ENCODE peak calls at places on chromosomes 2 and 18, in eight cellular contexts. N, U, R, D, B, S, Z and Y are unnamed samples.

GRCh38 chr2:67561411-67561965 is 164.4 kb downstream of the ETAA1 start:
- DNase-seq in Z (no peak), N (peak), S (peak), B (no peak), R (peak), D (peak), U (peak), Y (peak)

GRCh38 chr2:25491966-25492532 is 150.3 kb upstream of the DNMT3A start:
- DNase-seq in N (no peak), D (peak), S (no peak), U (peak), Z (no peak), R (peak), B (no peak), Y (peak)

GRCh38 chr2:239441261-239441701 is 40.5 kb upstream of the HDAC4 start:
- DNase-seq in Z (no peak), U (no peak), D (no peak), B (peak), N (no peak), R (no peak), S (no peak), Y (no peak)

GRCh38 chr2:111905990-111906735 is 7.8 kb downstream of the MERTK start:
- DNase-seq in Z (no peak), R (no peak), N (no peak), U (no peak), S (no peak), B (peak), D (no peak), Y (no peak)

GRCh38 chr2:236646441-236646840 is 76.8 kb downstream of the ACKR3 start:
- DNase-seq in R (no peak), S (no peak), N (no peak), B (no peak), Z (no peak), U (no peak), D (no peak), Y (no peak)

GRCh38 chr2:172943992-172944793 is 131.5 kb upstream of the MAP3K20 start:
- DNase-seq in D (no peak), B (no peak), S (no peak), N (no peak), R (no peak), Z (no peak), U (peak), Y (no peak)

GRCh38 chr2:238123991-238124470 is 14.4 kb upstream of the KLHL30 start:
- DNase-seq in D (no peak), R (no peak), U (no peak), Z (no peak), N (no peak), S (no peak), B (no peak), Y (no peak)

GRCh38 chr18:8988262-8988871 is 114.1 kb upstream of the NDUFV2 start:
- DNase-seq in R (peak), Z (peak), U (peak), B (peak), D (peak), S (peak), N (peak), Y (no peak)

GRCh38 chr2:102025016-102025491 is 33.3 kb downstream of the IL1R2 start:
- DNase-seq in N (no peak), B (peak), Z (no peak), U (peak), S (no peak), D (peak), R (no peak), Y (peak)

GRCh38 chr18:76988827-76989646 is 143.5 kb downstream of the MBP start:
- DNase-seq in D (no peak), Z (no peak), N (no peak), R (no peak), S (no peak), B (no peak), U (no peak), Y (no peak)

GRCh38 chr2:200865736-200865995 is 1.2 kb upstream of the CLK1 start:
- DNase-seq in S (no peak), D (no peak), N (no peak), Z (no peak), R (no peak), U (no peak), B (no peak), Y (no peak)

GRCh38 chr2:186695081-186695756 is 1.4 kb downstream of the FAM171B start:
- DNase-seq in N (peak), Z (peak), U (peak), S (peak), R (no peak), D (peak), B (no peak), Y (no peak)

GRCh38 chr2:8171608-8172007 is 510.2 kb upstream of the ID2 start:
- DNase-seq in N (peak), S (no peak), R (no peak), U (peak), B (no peak), Z (no peak), D (peak), Y (no peak)

GRCh38 chr2:96251721-96252292 is 14.0 kb downstream of the TMEM127 start:
- DNase-seq in S (no peak), Z (peak), N (peak), B (peak), U (peak), D (peak), R (peak), Y (peak)

GRCh38 chr2:136246086-136246669 is 128.2 kb upstream of the CXCR4 start:
- DNase-seq in D (peak), S (no peak), N (peak), R (peak), B (peak), U (peak), Z (no peak), Y (no peak)

GRCh38 chr2:12990523-12990922 is 273.8 kb downstream of the TRIB2 start:
- DNase-seq in R (no peak), D (peak), N (no peak), S (no peak), Z (no peak), B (no peak), U (peak), Y (no peak)
- TF ChIP-seq CTCF in R (no peak), D (peak), N (peak), S (peak), Z (peak), B (no peak), U (peak), Y (peak)

GRCh38 chr2:38260469-38260868 is 116.6 kb downstream of the ATL2 start:
- DNase-seq in U (no peak), S (no peak), R (no peak), Z (no peak), D (no peak), B (peak), N (no peak), Y (no peak)
- TF ChIP-seq CTCF in U (no peak), S (no peak), R (no peak), Z (no peak), D (no peak), B (no peak), N (no peak), Y (no peak)

GRCh38 chr18:62566818-62567217 is 44.0 kb downstream of the ZCCHC2 start:
- DNase-seq in R (no peak), D (no peak), N (no peak), S (no peak), B (no peak), Z (no peak), U (no peak), Y (no peak)

GRCh38 chr18:62571037-62571436 is 48.2 kb downstream of the ZCCHC2 start:
- DNase-seq in D (no peak), U (no peak), R (no peak), B (no peak), N (no peak), Z (no peak), S (no peak), Y (no peak)

GRCh38 chr18:62564044-62564443 is 41.2 kb downstream of the ZCCHC2 start:
- DNase-seq in B (no peak), D (no peak), R (no peak), N (no peak), Z (no peak), U (no peak), S (no peak), Y (no peak)

GRCh38 chr18:62569081-62569480 is 46.3 kb downstream of the ZCCHC2 start:
- DNase-seq in N (no peak), S (no peak), R (no peak), U (no peak), Z (no peak), D (no peak), B (no peak), Y (no peak)

DNA sequence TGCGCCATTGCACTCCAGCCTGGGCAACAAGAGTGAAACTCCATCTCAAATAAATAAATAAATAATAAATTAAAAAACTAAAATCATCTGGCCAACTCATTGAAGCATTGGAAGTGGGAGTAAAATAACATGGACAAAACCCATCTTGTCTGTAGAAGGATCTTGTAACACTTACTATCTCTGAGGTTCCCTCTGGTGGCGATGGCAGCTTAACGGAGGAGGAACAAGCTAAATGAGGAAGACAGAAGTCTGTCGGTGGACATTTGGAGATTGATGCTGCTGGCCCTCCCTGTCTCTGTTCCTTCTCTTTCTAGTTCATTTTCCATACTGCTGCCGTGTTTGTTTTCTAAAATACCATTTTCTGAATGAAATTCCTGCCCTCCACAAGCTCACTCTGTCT is 43.4 kb downstream of the ZCCHC2 start:
- DNase-seq in D (peak), N (no peak), S (no peak), B (peak), R (peak), U (peak), Z (no peak), Y (no peak)
- TF ChIP-seq CTCF in D (peak), N (peak), S (no peak), B (peak), R (peak), U (peak), Z (peak), Y (peak)

GRCh38 chr2:180225118-180225517 is 218.0 kb upstream of the CWC22 start:
- DNase-seq in Z (no peak), D (no peak), R (no peak), U (no peak), B (no peak), S (no peak), N (no peak), Y (no peak)

GRCh38 chr2:180219471-180219870 is 212.4 kb upstream of the CWC22 start:
- DNase-seq in Z (no peak), S (no peak), U (peak), B (no peak), D (no peak), R (no peak), N (no peak), Y (no peak)

GRCh38 chr2:180227461-180227860 is 220.4 kb upstream of the CWC22 start:
- DNase-seq in B (no peak), S (no peak), N (no peak), D (peak), U (peak), Z (no peak), R (no peak), Y (no peak)

DNA sequence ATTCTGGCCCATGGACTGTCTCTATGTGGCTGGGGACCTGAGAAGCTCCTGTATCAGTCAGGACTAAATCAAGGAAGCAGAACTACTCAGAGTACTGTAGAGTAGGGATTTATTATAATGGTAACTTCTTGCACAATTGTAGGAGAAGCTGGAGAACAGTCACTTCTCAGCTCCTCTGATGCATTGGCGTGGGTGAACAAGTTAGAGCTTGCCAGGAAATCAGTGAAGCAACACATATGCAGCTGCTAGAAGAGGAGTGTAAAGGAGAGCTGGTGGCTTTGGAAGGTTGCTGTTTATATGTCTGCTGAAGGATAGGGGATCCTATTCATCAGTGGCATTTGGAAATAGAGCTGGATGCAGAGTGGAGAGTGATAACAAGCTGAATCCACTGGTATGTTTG is 215.5 kb upstream of the CWC22 start:
- DNase-seq in B (no peak), D (peak), N (peak), Z (peak), U (peak), S (peak), R (peak), Y (peak)
- TF ChIP-seq CTCF in B (no peak), D (no peak), N (no peak), Z (no peak), U (no peak), S (no peak), R (no peak), Y (no peak)